ENCODE peak calls at places on chromosomes 3 and 15, in five cellular contexts. T is ovary, N is body of pancreas, W is adrenal gland, E is SJSA1. M is an unnamed sample.
A peak's percentile ranks its signal among the peaks of the same experiment; 100 is the strongest.

GRCh38 chr3:38722760-38723568 is 73.5 kb upstream of the SCN5A start:
- DNase-seq in W (no peak), E (no peak), T (no peak), N (no peak), M (no peak)

GRCh38 chr3:128367221-128367620 is 99.5 kb downstream of the DNAJB8 start:
- DNase-seq in T (no peak), E (no peak), N (no peak), W (no peak), M (no peak)

GRCh38 chr3:48013288-48013980 is 2.8 kb downstream of the MAP4 start:
- DNase-seq in N (peak; percentile 65), W (peak; percentile 58), T (no peak), E (no peak), M (no peak)

GRCh38 chr3:125683067-125683844 is 88.0 kb upstream of the OSBPL11 start:
- DNase-seq in W (no peak), T (no peak), N (no peak), E (no peak), M (no peak)

GRCh38 chr3:61172684-61173083 is 78.6 kb downstream of the FHIT start:
- DNase-seq in W (no peak), E (no peak), T (no peak), N (peak; percentile 6), M (no peak)

GRCh38 chr3:30443756-30444673 is 162.4 kb upstream of the TGFBR2 start:
- DNase-seq in T (no peak), E (no peak), W (no peak), N (no peak), M (no peak)

GRCh38 chr15:45372032-45372995 is 6.0 kb downstream of the GATM start:
- DNase-seq in W (no peak), E (no peak), T (no peak), N (no peak), M (no peak)

GRCh38 chr3:16066975-16067374 is 107.5 kb upstream of the GALNT15 start:
- DNase-seq in N (no peak), W (no peak), T (no peak), E (no peak), M (no peak)

GRCh38 chr3:193711165-193711485 is 118.1 kb downstream of the OPA1 start:
- DNase-seq in E (no peak), W (no peak), N (no peak), T (no peak), M (no peak)

GRCh38 chr15:80468776-80469175 is 64.6 kb downstream of the ARNT2 start:
- DNase-seq in W (no peak), E (no peak), N (no peak), T (no peak), M (no peak)

GRCh38 chr3:164113406-164114332 is 964.6 kb downstream of the SI start:
- DNase-seq in W (no peak), T (no peak), N (no peak), E (no peak), M (no peak)

GRCh38 chr3:117814975-117815374 is 1105.4 kb downstream of the TUSC7 start:
- DNase-seq in N (no peak), T (no peak), W (no peak), E (no peak), M (no peak)

GRCh38 chr15:89820651-89821611 is 6.3 kb upstream of the ANPEP start:
- DNase-seq in E (no peak), T (no peak), N (no peak), W (no peak), M (no peak)

GRCh38 chr15:48592221-48592731 is 53.2 kb downstream of the FBN1 start:
- DNase-seq in E (no peak), W (no peak), N (no peak), T (no peak), M (no peak)

GRCh38 chr15:80606571-80606970 is 88.5 kb upstream of the ABHD17C start:
- DNase-seq in T (no peak), W (no peak), N (no peak), E (no peak), M (no peak)

GRCh38 chr3:56799251-56799882 is 2.4 kb downstream of the ARHGEF3 start:
- DNase-seq in N (no peak), E (no peak), W (peak; percentile 39), T (no peak), M (peak; percentile 42)

GRCh38 chr15:77901921-77902750 is 175.4 kb downstream of the TBC1D2B start:
- DNase-seq in N (no peak), W (no peak), T (no peak), E (no peak), M (no peak)

GRCh38 chr3:29486087-29486486 is 205.2 kb downstream of the RBMS3 start:
- DNase-seq in W (no peak), N (no peak), E (no peak), T (no peak), M (no peak)

GRCh38 chr15:90016721-90017120 is 15.6 kb downstream of the ZNF710 start:
- DNase-seq in N (peak; percentile 62), T (no peak), E (no peak), W (no peak), M (no peak)

GRCh38 chr3:170357176-170357919 is at the start of gene SKIL:
- DNase-seq in E (peak; percentile 97), T (peak; percentile 98), N (peak; percentile 99), W (peak; percentile 99), M (peak; percentile 57)

GRCh38 chr3:125050486-125051172 is 5.2 kb downstream of the HEG1 start:
- DNase-seq in N (no peak), W (no peak), E (no peak), T (no peak), M (no peak)

GRCh38 chr15:91947370-91947769 is 93.9 kb downstream of the SLCO3A1 start:
- DNase-seq in T (no peak), E (no peak), W (no peak), N (no peak), M (no peak)

GRCh38 chr15:90818251-90819210 is 49.9 kb upstream of the FURIN start:
- DNase-seq in T (no peak), N (peak; percentile 69), E (no peak), W (no peak), M (no peak)

GRCh38 chr15:85430406-85431204 is 50.2 kb downstream of the AKAP13 start:
- DNase-seq in T (no peak), N (no peak), W (no peak), E (no peak), M (no peak)

GRCh38 chr15:75030023-75030413 is 6.6 kb downstream of the PPCDC start:
- DNase-seq in E (no peak), T (no peak), N (no peak), W (peak; percentile 56), M (no peak)

DNA sequence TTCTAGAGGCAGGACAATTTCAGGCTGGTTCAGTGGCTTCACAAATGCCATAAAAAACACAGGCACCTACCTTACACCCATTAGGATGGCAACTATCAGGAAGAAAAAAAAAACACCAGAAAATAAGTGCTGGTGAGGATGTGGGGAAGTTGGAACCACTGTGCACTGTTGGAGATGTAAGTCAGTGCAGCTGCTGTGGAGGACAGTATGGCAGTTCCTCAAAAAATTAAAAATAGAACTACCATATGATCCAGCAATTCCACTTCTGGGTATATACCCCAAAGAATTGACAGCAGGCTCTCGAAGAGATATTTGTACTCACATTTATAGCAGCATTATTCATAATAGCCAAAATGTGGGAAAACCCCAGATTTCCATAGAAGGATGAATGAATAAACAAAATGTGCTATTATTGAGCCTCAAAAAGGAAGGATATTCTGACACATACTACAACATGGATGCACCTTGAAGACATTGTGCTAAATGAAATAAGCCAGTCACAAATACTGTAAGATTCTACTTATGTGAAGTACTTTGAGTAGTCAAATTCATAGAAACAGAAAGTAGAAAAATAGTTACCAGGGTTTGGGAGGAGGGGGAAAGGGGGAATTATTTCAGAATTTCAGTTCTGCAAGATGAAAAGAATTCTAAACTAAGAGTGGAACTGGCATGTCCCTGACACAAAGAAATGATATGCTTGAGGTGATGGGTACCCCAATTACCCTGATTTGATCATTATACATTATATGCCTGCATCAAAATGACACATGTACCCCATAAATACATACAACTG is 40.9 kb downstream of the NR1D2 start:
- DNase-seq in E (no peak), W (no peak), T (no peak), N (no peak), M (no peak)
- H3K4me3 ChIP-seq in E (no peak overlapping the region), W (no peak overlapping the region), T (no peak overlapping the region), N (no peak overlapping the region), M (no peak overlapping the region)

DNA sequence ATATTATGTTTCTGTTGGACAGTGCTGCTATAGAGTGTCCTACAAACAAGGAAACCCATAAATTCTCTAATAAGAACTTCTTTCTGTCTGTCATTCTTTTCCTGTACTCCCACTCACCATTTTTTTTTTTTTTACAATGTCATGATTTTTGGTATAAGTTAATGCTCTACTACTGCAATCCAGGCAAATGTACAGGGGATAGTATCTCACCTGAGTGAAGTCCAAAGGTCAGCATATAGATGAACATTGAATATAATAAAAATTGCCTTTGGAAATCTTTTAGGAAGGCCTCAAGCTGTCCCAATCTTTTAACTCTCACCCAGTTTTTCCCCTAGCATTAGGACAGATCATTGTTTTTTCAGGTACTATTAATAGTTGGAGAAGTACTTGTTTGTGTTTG is 21.3 kb upstream of the RAB11A start:
- DNase-seq in E (no peak), N (no peak), W (no peak), T (no peak), M (no peak)
- H3K36me3 ChIP-seq in E (no peaks in the 10 kb centered on the region), N (no peaks in the 10 kb centered on the region), W (no peaks in the 10 kb centered on the region), T (no peaks in the 10 kb centered on the region), M (no peaks in the 10 kb centered on the region)

GRCh38 chr15:60590935-60591490 is 112.1 kb upstream of the ICE2 start:
- DNase-seq in W (peak; percentile 72), N (peak; percentile 69), E (no peak), T (peak; percentile 59), M (no peak)

GRCh38 chr15:60589253-60589652 is 110.3 kb upstream of the ICE2 start:
- DNase-seq in N (no peak), W (no peak), E (no peak), T (no peak), M (no peak)

GRCh38 chr15:60591491-60592385 is 112.8 kb upstream of the ICE2 start:
- DNase-seq in W (peak; percentile 64), N (peak; percentile 61), T (peak; percentile 69), E (no peak), M (no peak)

GRCh38 chr15:60592386-60593339 is 113.7 kb upstream of the ICE2 start:
- DNase-seq in W (peak; percentile 94), N (peak; percentile 93), T (peak; percentile 85), E (peak; percentile 61), M (no peak)

DNA sequence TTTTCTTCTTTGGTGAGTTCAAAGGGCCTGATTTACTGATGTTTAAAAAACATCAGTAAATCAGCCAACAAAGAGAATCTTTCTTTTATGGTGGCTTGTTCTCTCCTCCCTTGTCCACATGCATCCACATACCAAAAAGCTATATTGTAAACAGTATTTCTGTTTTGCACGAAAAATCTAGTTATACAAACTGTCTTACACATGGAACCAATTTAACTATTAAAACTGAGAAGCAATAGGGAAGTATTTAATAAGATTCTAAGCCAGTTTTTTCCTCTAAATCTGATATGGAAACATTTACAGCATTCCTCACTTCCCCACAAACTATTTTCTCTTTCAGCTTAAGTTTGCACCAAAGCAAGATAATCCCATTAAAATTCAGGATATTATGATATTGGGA is 110.8 kb upstream of the ICE2 start:
- DNase-seq in W (no peak), N (no peak), E (no peak), T (no peak), M (no peak)
- H3K4me3 ChIP-seq in W (peak overlapping the region; percentile 67), N (no peak overlapping the region), E (no peak overlapping the region), T (no peak overlapping the region), M (no peak overlapping the region)

DNA sequence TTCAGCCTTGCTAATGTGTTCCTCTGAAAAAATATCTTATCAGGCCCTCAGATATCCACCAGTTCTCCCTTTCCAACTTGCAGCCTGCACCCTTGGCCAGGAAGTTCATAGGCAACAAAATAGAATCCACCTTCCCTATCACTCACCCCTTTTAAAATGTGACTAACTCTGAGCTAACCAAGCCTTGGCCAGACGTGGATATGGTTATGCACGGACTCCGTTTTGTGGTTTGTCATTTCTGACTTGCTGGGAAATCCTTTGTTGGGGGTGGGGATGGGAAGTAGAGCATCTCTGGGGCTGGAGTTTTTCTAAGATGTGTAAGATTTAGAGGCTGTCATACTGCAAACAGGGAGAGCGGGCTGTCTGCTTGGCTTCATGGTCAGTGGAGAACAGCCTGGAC is 62.5 kb downstream of the SMAD3 start:
- DNase-seq in T (no peak), E (peak; percentile 92), N (no peak), W (no peak), M (no peak)
- H3K36me3 ChIP-seq in T (no peaks in the 10 kb centered on the region), E (peaks cover 17% of the 10 kb centered on the region), N (no peaks in the 10 kb centered on the region), W (no peaks in the 10 kb centered on the region), M (no peaks in the 10 kb centered on the region)